ENCODE peak calls at places on chromosomes 7 and 10, in four cellular contexts. K, H, E and S are unnamed samples.

GRCh38 chr10:130766716-130767115 is 544.8 kb downstream of the TCERG1L start:
- DNase-seq in K (no peak), H (no peak), E (no peak), S (no peak)

GRCh38 chr7:63117-63480 is 129.3 kb upstream of the FAM20C start:
- DNase-seq in K (peak; percentile 5), H (no peak), E (no peak), S (no peak)

GRCh38 chr10:13221572-13221971 is 12.6 kb downstream of the UCMA start:
- DNase-seq in K (no peak), H (no peak), E (no peak), S (no peak)

GRCh38 chr7:4633012-4633411 is 49.1 kb upstream of the FOXK1 start:
- DNase-seq in K (no peak), H (peak; percentile 32), E (no peak), S (no peak)

GRCh38 chr7:2086229-2086628 is 146.5 kb downstream of the MAD1L1 start:
- DNase-seq in K (no peak), H (no peak), E (no peak), S (no peak)

GRCh38 chr7:157279679-157279972 is 57.2 kb upstream of the DNAJB6 start:
- DNase-seq in K (no peak), H (no peak), E (no peak), S (no peak)

GRCh38 chr7:147579148-147579547 is 1011.4 kb upstream of the C7orf33 start:
- DNase-seq in K (no peak), H (no peak), E (no peak), S (no peak)

GRCh38 chr7:132333301-132333700 is 243.0 kb downstream of the PLXNA4 start:
- DNase-seq in K (no peak), H (no peak), E (no peak), S (no peak)

GRCh38 chr7:33043875-33044718 is 18.5 kb downstream of the NT5C3A start:
- DNase-seq in K (peak; percentile 28), H (no peak), E (no peak), S (no peak)

GRCh38 chr10:99926925-99927718 is 82.6 kb downstream of the DNMBP start:
- DNase-seq in K (peak; percentile 70), H (peak; percentile 79), E (peak; percentile 49), S (peak; percentile 40)

GRCh38 chr7:158824028-158824427 is 5.3 kb downstream of the ESYT2 start:
- DNase-seq in K (no peak), H (no peak), E (no peak), S (no peak)

GRCh38 chr10:22252801-22253577 is 35.2 kb upstream of the EBLN1 start:
- DNase-seq in K (peak; percentile 19), H (peak; percentile 31), E (no peak), S (peak; percentile 37)

GRCh38 chr10:127405221-127405620 is 143.9 kb upstream of the NPS start:
- DNase-seq in K (no peak), H (peak; percentile 67), E (peak; percentile 5), S (no peak)

GRCh38 chr10:126839094-126839761 is 66.0 kb upstream of the DOCK1 start:
- DNase-seq in K (peak; percentile 92), H (no peak), E (no peak), S (peak; percentile 15)

GRCh38 chr10:113527181-113527580 is 25.7 kb upstream of the HABP2 start:
- DNase-seq in K (no peak), H (peak; percentile 14), E (no peak), S (no peak)

GRCh38 chr7:4840097-4840501 is 21.7 kb downstream of the PAPOLB start:
- DNase-seq in K (no peak), H (no peak), E (no peak), S (no peak)

GRCh38 chr10:47290338-47290737 is 9.7 kb upstream of the GDF10 start:
- DNase-seq in K (no peak), H (no peak), E (no peak), S (peak; percentile 8)

GRCh38 chr7:1847260-1848001 is 177.4 kb downstream of the ELFN1 start:
- DNase-seq in K (no peak), H (no peak), E (no peak), S (no peak)

GRCh38 chr10:132409667-132410028 is 12.6 kb downstream of the PWWP2B start:
- DNase-seq in K (peak; percentile 37), H (no peak), E (no peak), S (no peak)

GRCh38 chr10:50855015-50855414 is 30.4 kb downstream of the A1CF start:
- DNase-seq in K (no peak), H (no peak), E (no peak), S (no peak)

GRCh38 chr10:94232711-94233383 is 129.9 kb downstream of the NOC3L start:
- DNase-seq in K (peak; percentile 48), H (peak; percentile 23), E (no peak), S (no peak)

GRCh38 chr7:157785486-157786186 is 448.8 kb downstream of the DNAJB6 start:
- DNase-seq in K (no peak), H (no peak), E (no peak), S (no peak)

GRCh38 chr10:120940299-120940900 is 89.2 kb downstream of the WDR11 start:
- DNase-seq in K (no peak), H (no peak), E (no peak), S (no peak)

GRCh38 chr7:92833766-92834605 is 2.4 kb downstream of the CDK6 start:
- DNase-seq in K (peak; percentile 89), H (peak; percentile 82), E (peak; percentile 36), S (peak; percentile 82)

GRCh38 chr7:18361756-18362155 is 133.8 kb upstream of the HDAC9 start:
- DNase-seq in K (peak; percentile 44), H (peak; percentile 7), E (no peak), S (peak; percentile 85)

GRCh38 chr10:113520606-113521481 is 32.0 kb upstream of the HABP2 start:
- DNase-seq in K (peak; percentile 85), H (peak; percentile 64), E (peak; percentile 51), S (peak; percentile 87)

GRCh38 chr7:53110425-53110824 is 75.0 kb downstream of the POM121L12 start:
- DNase-seq in K (no peak), H (no peak), E (no peak), S (no peak)

GRCh38 chr10:35335718-35336083 is 608 bp upstream of the CCNY start:
- DNase-seq in K (no peak), H (peak; percentile 23), E (no peak), S (peak; percentile 22)

GRCh38 chr7:128879461-128879938 is 16.8 kb downstream of the ATP6V1F start:
- DNase-seq in K (no peak), H (no peak), E (no peak), S (no peak)

GRCh38 chr10:44857363-44858016 is 53.6 kb upstream of the TMEM72 start:
- DNase-seq in K (peak; percentile 70), H (peak; percentile 93), E (peak; percentile 84), S (peak; percentile 79)

GRCh38 chr7:131355917-131356777 is 28.5 kb downstream of the MKLN1 start:
- DNase-seq in K (peak; percentile 42), H (no peak), E (no peak), S (no peak)

GRCh38 chr10:104317195-104318095 is 20.8 kb downstream of the ITPRIP start:
- DNase-seq in K (no peak), H (peak; percentile 55), E (no peak), S (peak; percentile 62)

GRCh38 chr10:6493521-6494451 is 86.3 kb downstream of the PRKCQ start:
- DNase-seq in K (no peak), H (peak; percentile 6), E (peak; percentile 19), S (no peak)

GRCh38 chr10:57638411-57638810 is 629.3 kb downstream of the IPMK start:
- DNase-seq in K (no peak), H (no peak), E (no peak), S (no peak)